ENCODE peak calls at places on chromosomes 13 and 19, in seven cellular contexts. Z is omental fat pad, P is mesothelial cell of epicardium, S is ascending aorta, W is foreskin fibroblast, V is ovary, R is heart right ventricle. O is an unnamed sample.

GRCh38 chr13:94641432-94641941 is 39.8 kb downstream of the GPR180 start:
- DNase-seq in Z (no peak), P (no peak), S (no peak), W (peak; percentile 80), V (no peak), R (no peak), O (no peak)

GRCh38 chr19:39183100-39183499 is 13.7 kb upstream of the NCCRP1 start:
- DNase-seq in Z (no peak), P (peak; percentile 13), S (no peak), W (peak; percentile 48), V (no peak), R (no peak), O (no peak)

GRCh38 chr19:9306443-9306842 is 3.2 kb downstream of the ZNF699 start:
- DNase-seq in Z (no peak), P (no peak), S (no peak), W (peak; percentile 59), V (no peak), R (no peak), O (no peak)

GRCh38 chr19:6498294-6499036 is 3.6 kb downstream of the TUBB4A start:
- DNase-seq in Z (no peak), P (no peak), S (no peak), W (no peak), V (no peak), R (no peak), O (no peak)

GRCh38 chr19:7545904-7546303 is 10.4 kb downstream of the PNPLA6 start:
- DNase-seq in Z (no peak), P (no peak), S (no peak), W (no peak), V (no peak), R (no peak), O (no peak)

GRCh38 chr13:94546071-94546839 is 49.7 kb downstream of the TGDS start:
- DNase-seq in Z (no peak), P (no peak), S (no peak), W (no peak), V (no peak), R (no peak), O (no peak)

GRCh38 chr13:40271511-40271910 is 394.9 kb downstream of the FOXO1 start:
- DNase-seq in Z (no peak), P (no peak), S (peak; percentile 74), W (no peak), V (no peak), R (peak; percentile 27), O (no peak)

GRCh38 chr13:48975101-48975925 is at the start of gene FNDC3A:
- DNase-seq in Z (no peak), P (peak; percentile 76), S (peak; percentile 88), W (peak; percentile 61), V (peak; percentile 44), R (peak; percentile 23), O (peak; percentile 91)

GRCh38 chr13:62583466-62583865 is 1167.8 kb upstream of the PCDH20 start:
- DNase-seq in Z (no peak), P (no peak), S (no peak), W (no peak), V (no peak), R (no peak), O (no peak)

GRCh38 chr13:50527612-50528509 is 315.6 kb downstream of the DLEU7 start:
- DNase-seq in Z (no peak), P (no peak), S (no peak), W (no peak), V (no peak), R (no peak), O (no peak)

GRCh38 chr13:60398438-60398891 is 1.4 kb downstream of the TDRD3 start:
- DNase-seq in Z (no peak), P (no peak), S (no peak), W (peak; percentile 13), V (no peak), R (no peak), O (no peak)

GRCh38 chr13:68588623-68589022 is 1358.5 kb upstream of the PCDH9 start:
- DNase-seq in Z (no peak), P (no peak), S (no peak), W (no peak), V (no peak), R (no peak), O (peak; percentile 2)

GRCh38 chr19:49538643-49539042 is 10.8 kb downstream of the RCN3 start:
- DNase-seq in Z (no peak), P (no peak), S (no peak), W (no peak), V (no peak), R (no peak), O (no peak)

GRCh38 chr19:49530708-49531107 is 2.9 kb downstream of the RCN3 start:
- DNase-seq in Z (no peak), P (no peak), S (no peak), W (no peak), V (no peak), R (no peak), O (no peak)

GRCh38 chr19:49534632-49535385 is 7.0 kb downstream of the RCN3 start:
- DNase-seq in Z (no peak), P (no peak), S (no peak), W (no peak), V (no peak), R (no peak), O (no peak)

GRCh38 chr19:49536921-49537462 is 9.2 kb downstream of the RCN3 start:
- DNase-seq in Z (no peak), P (no peak), S (no peak), W (no peak), V (no peak), R (no peak), O (no peak)

GRCh38 chr19:49533551-49534488 is 6.0 kb downstream of the RCN3 start:
- DNase-seq in Z (peak; percentile 68), P (peak; percentile 67), S (peak; percentile 84), W (peak; percentile 84), V (peak; percentile 87), R (peak; percentile 72), O (peak; percentile 84)
- TF ChIP-seq CTCF in Z (no peak), P (no peak), S (no peak), W (peak; percentile 3), V (no peak), R (peak; percentile 35), O (peak; percentile 13)

GRCh38 chr19:44904426-44904994 is 1.1 kb upstream of the APOE start:
- DNase-seq in Z (no peak), P (no peak), S (no peak), W (peak; percentile 38), V (no peak), R (no peak), O (no peak)
- TF ChIP-seq CTCF in Z (no peak), P (no peak), S (no peak), W (no peak), V (no peak), R (no peak), O (no peak)

GRCh38 chr13:109783815-109784589 is 2.4 kb downstream of the IRS2 start:
- DNase-seq in Z (no peak), P (no peak), S (no peak), W (peak; percentile 57), V (no peak), R (no peak), O (no peak)

GRCh38 chr13:109782823-109783411 is 3.5 kb downstream of the IRS2 start:
- DNase-seq in Z (no peak), P (no peak), S (no peak), W (no peak), V (peak; percentile 43), R (no peak), O (no peak)

GRCh38 chr13:109782066-109782822 is 4.1 kb downstream of the IRS2 start:
- DNase-seq in Z (no peak), P (no peak), S (no peak), W (peak; percentile 33), V (no peak), R (no peak), O (no peak)

GRCh38 chr13:109784590-109785140 is 1.7 kb downstream of the IRS2 start:
- DNase-seq in Z (peak; percentile 41), P (peak; percentile 75), S (peak; percentile 85), W (peak; percentile 94), V (peak; percentile 85), R (peak; percentile 70), O (no peak)

DNA sequence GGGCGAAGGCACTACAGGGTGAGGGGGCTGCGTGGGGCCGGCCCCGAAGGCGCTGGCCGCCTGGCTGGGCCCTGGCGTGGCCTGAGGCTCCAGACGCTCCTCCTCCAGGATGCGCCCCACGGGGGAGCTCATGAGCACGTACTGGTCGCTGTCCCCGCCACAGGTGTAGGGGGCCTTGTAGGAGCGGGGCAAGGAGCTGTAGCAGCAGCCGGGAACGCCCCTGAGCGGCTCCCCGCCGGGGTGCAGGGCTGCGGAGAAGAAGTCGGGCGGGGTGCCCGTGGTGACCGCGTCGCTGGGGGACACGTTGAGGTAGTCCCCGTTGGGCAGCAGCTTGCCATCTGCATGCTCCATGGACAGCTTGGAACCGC is 3.0 kb downstream of the IRS2 start:
- DNase-seq in Z (no peak), P (no peak), S (no peak), W (peak; percentile 41), V (peak; percentile 48), R (no peak), O (no peak)
- TF ChIP-seq CTCF in Z (no peak), P (no peak), S (no peak), W (no peak), V (no peak), R (no peak), O (no peak)

GRCh38 chr13:106479849-106480400 is 55.5 kb downstream of the EFNB2 start:
- DNase-seq in Z (no peak), P (no peak), S (no peak), W (no peak), V (no peak), R (no peak), O (no peak)
- TF ChIP-seq CTCF in Z (no peak), P (no peak), S (no peak), W (no peak), V (no peak), R (no peak), O (no peak)

GRCh38 chr13:30805603-30806011 is 70.3 kb downstream of the ALOX5AP start:
- DNase-seq in Z (no peak), P (no peak), S (no peak), W (no peak), V (no peak), R (no peak), O (no peak)

GRCh38 chr13:30805132-30805537 is 69.8 kb downstream of the ALOX5AP start:
- DNase-seq in Z (no peak), P (no peak), S (no peak), W (no peak), V (no peak), R (no peak), O (no peak)

GRCh38 chr13:30803791-30804190 is 68.4 kb downstream of the ALOX5AP start:
- DNase-seq in Z (no peak), P (no peak), S (no peak), W (no peak), V (no peak), R (no peak), O (no peak)

GRCh38 chr13:30802953-30803478 is 67.7 kb downstream of the ALOX5AP start:
- DNase-seq in Z (peak; percentile 63), P (peak; percentile 70), S (peak; percentile 95), W (peak; percentile 92), V (peak; percentile 86), R (peak; percentile 82), O (peak; percentile 83)

DNA sequence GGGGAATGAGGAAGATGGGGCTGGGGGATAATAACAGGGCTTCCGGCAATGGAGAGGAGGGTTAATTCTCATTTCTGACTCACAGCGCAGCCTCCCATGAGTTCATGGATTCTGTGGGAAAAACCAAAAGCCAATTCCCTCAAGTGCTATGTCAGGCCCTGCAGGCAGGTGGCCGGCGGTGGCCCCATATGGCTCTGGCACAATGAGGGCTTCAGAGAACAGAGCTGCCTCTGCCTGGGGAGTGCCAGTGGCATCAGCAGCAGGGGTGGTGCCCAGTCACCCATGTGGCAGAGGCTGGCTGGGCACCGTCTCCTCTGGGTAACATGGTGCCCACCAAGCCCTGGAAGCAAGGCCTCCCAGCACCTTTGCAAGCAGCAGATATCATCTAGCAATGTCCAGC is 69.1 kb downstream of the ALOX5AP start:
- DNase-seq in Z (no peak), P (no peak), S (no peak), W (no peak), V (no peak), R (no peak), O (no peak)
- TF ChIP-seq CTCF in Z (no peak), P (peak; percentile 18), S (no peak), W (peak; percentile 21), V (no peak), R (no peak), O (no peak)

O was measured in GM10248.